ENCODE peak calls at places on chromosome 3, in four cellular contexts. One of them, this sample, is unnamed.
A peak's percentile ranks its signal among the peaks of the same experiment; 100 is the strongest.

GRCh38 chr3:165549665-165550064 is 287.6 kb downstream of the BCHE start:
- DNase-seq in GM04504: no peak
- DNase-seq in NCI-H510A: peak; percentile 48
- DNase-seq in HTR-8/SVneo: no peak
- DNase-seq in this sample: no peak

GRCh38 chr3:122942937-122943827 is 84.4 kb downstream of the SEMA5B start:
- DNase-seq in HTR-8/SVneo: peak; percentile 87
- DNase-seq in GM04504: no peak
- DNase-seq in NCI-H510A: peak; percentile 15
- DNase-seq in this sample: no peak

GRCh38 chr3:71800023-71800422 is 15.1 kb upstream of the PROK2 start:
- DNase-seq in HTR-8/SVneo: no peak
- DNase-seq in NCI-H510A: no peak
- DNase-seq in GM04504: no peak
- DNase-seq in this sample: no peak

GRCh38 chr3:108239082-108239481 is 16.9 kb upstream of the IFT57 start:
- DNase-seq in NCI-H510A: no peak
- DNase-seq in HTR-8/SVneo: no peak
- DNase-seq in GM04504: no peak
- DNase-seq in this sample: no peak

GRCh38 chr3:37937156-37937555 is 53.4 kb upstream of the VILL start:
- DNase-seq in NCI-H510A: no peak
- DNase-seq in GM04504: no peak
- DNase-seq in HTR-8/SVneo: no peak
- DNase-seq in this sample: no peak

GRCh38 chr3:132593950-132594328 is 3.1 kb upstream of the ACKR4 start:
- DNase-seq in HTR-8/SVneo: peak; percentile 60
- DNase-seq in GM04504: peak; percentile 52
- DNase-seq in NCI-H510A: no peak
- DNase-seq in this sample: no peak

GRCh38 chr3:72482589-72483249 is 365.5 kb downstream of the SHQ1 start:
- DNase-seq in HTR-8/SVneo: peak; percentile 75
- DNase-seq in GM04504: peak; percentile 47
- DNase-seq in NCI-H510A: no peak
- DNase-seq in this sample: peak; percentile 67

GRCh38 chr3:152051501-152052404 is 178.3 kb downstream of the SUCNR1 start:
- DNase-seq in HTR-8/SVneo: no peak
- DNase-seq in GM04504: peak; percentile 48
- DNase-seq in NCI-H510A: no peak
- DNase-seq in this sample: peak; percentile 83

GRCh38 chr3:105885261-105885660 is 16.4 kb upstream of the CBLB start:
- DNase-seq in HTR-8/SVneo: no peak
- DNase-seq in NCI-H510A: no peak
- DNase-seq in GM04504: no peak
- DNase-seq in this sample: no peak

GRCh38 chr3:167489571-167489970 is 15.7 kb upstream of the SERPINI2 start:
- DNase-seq in GM04504: no peak
- DNase-seq in HTR-8/SVneo: no peak
- DNase-seq in NCI-H510A: no peak
- DNase-seq in this sample: no peak

GRCh38 chr3:119665954-119666559 is 5.7 kb upstream of the POPDC2 start:
- DNase-seq in NCI-H510A: no peak
- DNase-seq in HTR-8/SVneo: no peak
- DNase-seq in GM04504: no peak
- DNase-seq in this sample: no peak

GRCh38 chr3:179743913-179744312 is 91.1 kb downstream of the USP13 start:
- DNase-seq in HTR-8/SVneo: no peak
- DNase-seq in GM04504: no peak
- DNase-seq in NCI-H510A: no peak
- DNase-seq in this sample: no peak

GRCh38 chr3:52763466-52763865 is 7.3 kb downstream of the NEK4 start:
- DNase-seq in NCI-H510A: no peak
- DNase-seq in HTR-8/SVneo: no peak
- DNase-seq in GM04504: no peak
- DNase-seq in this sample: no peak

GRCh38 chr3:170480111-170480510 is 61.4 kb downstream of the CLDN11 start:
- DNase-seq in NCI-H510A: no peak
- DNase-seq in GM04504: no peak
- DNase-seq in HTR-8/SVneo: no peak
- DNase-seq in this sample: no peak

GRCh38 chr3:9408546-9408945 is 11.1 kb downstream of the SETD5 start:
- DNase-seq in GM04504: no peak
- DNase-seq in NCI-H510A: no peak
- DNase-seq in HTR-8/SVneo: no peak
- DNase-seq in this sample: no peak

GRCh38 chr3:24386458-24386857 is 108.2 kb downstream of the THRB start:
- DNase-seq in HTR-8/SVneo: no peak
- DNase-seq in NCI-H510A: no peak
- DNase-seq in GM04504: no peak
- DNase-seq in this sample: no peak

GRCh38 chr3:196246612-196247308 is 30.4 kb downstream of the SLC51A start:
- DNase-seq in GM04504: peak; percentile 49
- DNase-seq in HTR-8/SVneo: no peak
- DNase-seq in NCI-H510A: no peak
- DNase-seq in this sample: peak; percentile 82

GRCh38 chr3:171790898-171791694 is 19.2 kb downstream of the PLD1 start:
- DNase-seq in GM04504: no peak
- DNase-seq in NCI-H510A: no peak
- DNase-seq in HTR-8/SVneo: no peak
- DNase-seq in this sample: peak; percentile 73

GRCh38 chr3:14253022-14253761 is 74.6 kb downstream of the LSM3 start:
- DNase-seq in HTR-8/SVneo: peak; percentile 44
- DNase-seq in NCI-H510A: no peak
- DNase-seq in GM04504: no peak
- DNase-seq in this sample: peak; percentile 31

GRCh38 chr3:171088984-171089754 is 62.6 kb upstream of the SLC2A2 start:
- DNase-seq in HTR-8/SVneo: peak; percentile 38
- DNase-seq in NCI-H510A: peak; percentile 31
- DNase-seq in GM04504: peak; percentile 70
- DNase-seq in this sample: peak; percentile 60

GRCh38 chr3:111541911-111542483 is at the start of gene CD96:
- DNase-seq in GM04504: no peak
- DNase-seq in NCI-H510A: no peak
- DNase-seq in HTR-8/SVneo: no peak
- DNase-seq in this sample: no peak

GRCh38 chr3:72492240-72492639 is 356.0 kb downstream of the SHQ1 start:
- DNase-seq in HTR-8/SVneo: peak; percentile 51
- DNase-seq in GM04504: peak; percentile 96
- DNase-seq in NCI-H510A: no peak
- DNase-seq in this sample: peak; percentile 97

GRCh38 chr3:64224826-64225606 is at the start of gene PRICKLE2:
- DNase-seq in GM04504: peak; percentile 77
- DNase-seq in HTR-8/SVneo: peak; percentile 50
- DNase-seq in NCI-H510A: no peak
- DNase-seq in this sample: peak; percentile 86

GRCh38 chr3:27993061-27993460 is 248.4 kb upstream of the CMC1 start:
- DNase-seq in NCI-H510A: peak; percentile 17
- DNase-seq in HTR-8/SVneo: no peak
- DNase-seq in GM04504: no peak
- DNase-seq in this sample: no peak

GRCh38 chr3:122415762-122416654 is at the start of gene WDR5B:
- DNase-seq in NCI-H510A: no peak
- DNase-seq in GM04504: peak; percentile 97
- DNase-seq in HTR-8/SVneo: peak; percentile 98
- DNase-seq in this sample: peak; percentile 96

This sample was measured in stromal cell of bone marrow.